ENCODE peak calls at places on chromosome 22, in ten cellular contexts. E is left cardiac atrium; S is DMS153; X is Calu3; I is GM23338; D is K562; A is activated CD4-positive, alpha-beta memory T cell treated with anti-CD3 and anti-CD28 coated beads for 36 hours; O is retinal pigment epithelial cell; U is dermis blood vessel endothelial cell; V is stimulated activated CD4-positive, alpha-beta T cell treated with anti-CD3 and anti-CD28 coated beads, Interleukin-2, amount 100 ng/mL, for 48 hours. Q is an unnamed sample.

GRCh38 chr22:46076651-46077339 is 73.5 kb upstream of the PPARA start:
- DNase-seq in E (peak), S (no peak), X (peak), I (peak), D (no peak), A (no peak), O (no peak), U (peak), V (no peak), Q (no peak)

GRCh38 chr22:41367680-41368542 is 13.8 kb upstream of the TEF start:
- DNase-seq in E (peak), S (peak), X (no peak), I (peak), D (no peak), A (no peak), O (peak), U (no peak), V (no peak), Q (peak)

GRCh38 chr22:43483266-43483665 is 71.5 kb downstream of the MPPED1 start:
- DNase-seq in E (no peak), S (no peak), X (no peak), I (no peak), D (no peak), A (no peak), O (no peak), U (no peak), V (no peak), Q (no peak)

GRCh38 chr22:42544686-42545085 is 9.1 kb upstream of the SERHL2 start:
- DNase-seq in E (no peak), S (no peak), X (no peak), I (no peak), D (no peak), A (no peak), O (no peak), U (peak), V (no peak), Q (no peak)

GRCh38 chr22:45291061-45291930 is 6.5 kb downstream of the UPK3A start:
- DNase-seq in E (no peak), S (no peak), X (no peak), I (no peak), D (no peak), A (no peak), O (no peak), U (no peak), V (no peak), Q (no peak)

GRCh38 chr22:35961480-35961902 is 67.1 kb downstream of the RBFOX2 start:
- DNase-seq in E (peak), S (peak), X (peak), I (peak), D (no peak), A (no peak), O (peak), U (peak), V (no peak), Q (peak)

GRCh38 chr22:43921361-43921760 is 2.2 kb upstream of the PNPLA3 start:
- DNase-seq in E (no peak), S (no peak), X (peak), I (no peak), D (no peak), A (no peak), O (no peak), U (peak), V (no peak), Q (no peak)

GRCh38 chr22:44630826-44631225 is 71.2 kb upstream of the PRR5 start:
- DNase-seq in E (no peak), S (no peak), X (no peak), I (no peak), D (no peak), A (no peak), O (no peak), U (no peak), V (no peak), Q (no peak)

GRCh38 chr22:46860562-46860961 is 98.1 kb downstream of the TBC1D22A start:
- DNase-seq in E (no peak), S (no peak), X (no peak), I (no peak), D (no peak), A (no peak), O (no peak), U (no peak), V (no peak), Q (no peak)

GRCh38 chr22:45036154-45036553 is 26.3 kb upstream of the PHF21B start:
- DNase-seq in E (no peak), S (no peak), X (no peak), I (no peak), D (no peak), A (no peak), O (no peak), U (no peak), V (no peak), Q (no peak)

GRCh38 chr22:49040754-49041467 is 786.8 kb downstream of the BRD1 start:
- DNase-seq in E (no peak), S (no peak), X (no peak), I (no peak), D (no peak), A (no peak), O (no peak), U (no peak), V (no peak), Q (no peak)

GRCh38 chr22:44753189-44754042 is 1.0 kb downstream of the ARHGAP8 start:
- DNase-seq in E (no peak), S (no peak), X (peak), I (peak), D (no peak), A (no peak), O (peak), U (peak), V (no peak), Q (no peak)

GRCh38 chr22:43094085-43094484 is 4.9 kb upstream of the TTLL1 start:
- DNase-seq in E (peak), S (peak), X (peak), I (no peak), D (no peak), A (no peak), O (no peak), U (peak), V (no peak), Q (peak)

GRCh38 chr22:24937114-24937513 is 9.4 kb downstream of the LHFPL7 start:
- DNase-seq in E (no peak), S (peak), X (peak), I (peak), D (no peak), A (no peak), O (no peak), U (peak), V (no peak), Q (peak)

GRCh38 chr22:46148336-46148735 is 2.0 kb upstream of the PPARA start:
- DNase-seq in E (no peak), S (no peak), X (no peak), I (no peak), D (no peak), A (no peak), O (no peak), U (no peak), V (no peak), Q (no peak)

GRCh38 chr22:50039669-50040458 is 18.2 kb downstream of the TTLL8 start:
- DNase-seq in E (no peak), S (no peak), X (no peak), I (no peak), D (no peak), A (no peak), O (no peak), U (no peak), V (no peak), Q (no peak)

GRCh38 chr22:23287136-23288095 is 107.1 kb downstream of the BCR start:
- DNase-seq in E (no peak), S (no peak), X (no peak), I (no peak), D (peak), A (no peak), O (no peak), U (no peak), V (no peak), Q (no peak)

GRCh38 chr22:23570681-23571080 is 9.4 kb downstream of the IGLL1 start:
- DNase-seq in E (no peak), S (no peak), X (no peak), I (no peak), D (no peak), A (no peak), O (no peak), U (no peak), V (no peak), Q (no peak)

GRCh38 chr22:48886604-48887393 is 940.9 kb downstream of the BRD1 start:
- DNase-seq in E (no peak), S (peak), X (no peak), I (no peak), D (no peak), A (no peak), O (no peak), U (no peak), V (no peak), Q (no peak)

Q was measured in NCI-H1417.